ENCODE peak calls at places on chromosome 12, in ten cellular contexts. U is tibial artery; O is NCI-H1105 treated with DMSO at 0.1 percent for 48 hours; H is GM04503; B is GM12892; V is A172; E is HCEC 1CT; G is sciatic nerve; F is ureter; M is activated CD4-positive, alpha-beta T cell treated with anti-CD3 and anti-CD28 coated beads for 1 hour. A is an unnamed sample.

GRCh38 chr12:6158263-6158662 is 33.8 kb upstream of the VWF start:
- DNase-seq in U (no peak), O (no peak), H (no peak), B (no peak), V (no peak), E (no peak), G (no peak), F (no peak), M (no peak), A (no peak)

GRCh38 chr12:68612245-68612644 is 1.5 kb downstream of the RAP1B start:
- DNase-seq in U (no peak), O (no peak), H (no peak), B (no peak), V (peak), E (peak), G (no peak), F (no peak), M (no peak), A (no peak)

GRCh38 chr12:96786808-96787207 is 120.2 kb upstream of the NEDD1 start:
- DNase-seq in U (no peak), O (no peak), H (no peak), B (no peak), V (no peak), E (no peak), G (no peak), F (no peak), M (no peak), A (no peak)

GRCh38 chr12:64218597-64218996 is 3.5 kb downstream of the KICS2 start:
- DNase-seq in U (no peak), O (no peak), H (no peak), B (no peak), V (no peak), E (no peak), G (no peak), F (no peak), M (no peak), A (no peak)

GRCh38 chr12:52061470-52062166 is 8.2 kb upstream of the ATG101 start:
- DNase-seq in U (no peak), O (no peak), H (no peak), B (no peak), V (no peak), E (no peak), G (peak), F (no peak), M (peak), A (no peak)

GRCh38 chr12:106030210-106031175 is 108.3 kb downstream of the NUAK1 start:
- DNase-seq in U (no peak), O (no peak), H (peak), B (no peak), V (peak), E (peak), G (no peak), F (no peak), M (no peak), A (no peak)

GRCh38 chr12:76633415-76633814 is 73.8 kb upstream of the OSBPL8 start:
- DNase-seq in U (no peak), O (no peak), H (no peak), B (no peak), V (no peak), E (no peak), G (no peak), F (no peak), M (no peak), A (no peak)

GRCh38 chr12:118404876-118405521 is 28.6 kb downstream of the SUDS3 start:
- DNase-seq in U (no peak), O (peak), H (peak), B (no peak), V (peak), E (peak), G (peak), F (peak), M (peak), A (no peak)

GRCh38 chr12:6235499-6235898 is 35.3 kb downstream of the CD9 start:
- DNase-seq in U (no peak), O (peak), H (no peak), B (no peak), V (no peak), E (no peak), G (peak), F (peak), M (no peak), A (no peak)

GRCh38 chr12:107748472-107748871 is 12.5 kb downstream of the PRDM4 start:
- DNase-seq in U (no peak), O (no peak), H (peak), B (no peak), V (peak), E (peak), G (no peak), F (no peak), M (no peak), A (no peak)

GRCh38 chr12:1773937-1774655 is 46.3 kb upstream of the LRTM2 start:
- DNase-seq in U (no peak), O (no peak), H (no peak), B (no peak), V (no peak), E (no peak), G (no peak), F (no peak), M (no peak), A (no peak)

GRCh38 chr12:116391501-116391900 is 114.0 kb upstream of the MED13L start:
- DNase-seq in U (no peak), O (no peak), H (no peak), B (no peak), V (no peak), E (no peak), G (no peak), F (no peak), M (no peak), A (no peak)

GRCh38 chr12:66182956-66183355 is 6.1 kb upstream of the IRAK3 start:
- DNase-seq in U (no peak), O (no peak), H (no peak), B (no peak), V (no peak), E (no peak), G (no peak), F (no peak), M (no peak), A (no peak)

GRCh38 chr12:24425601-24425970 is 476.1 kb upstream of the SOX5 start:
- DNase-seq in U (no peak), O (no peak), H (no peak), B (no peak), V (no peak), E (peak), G (no peak), F (no peak), M (no peak), A (no peak)

GRCh38 chr12:10320643-10321042 is 13.0 kb downstream of the KLRD1 start:
- DNase-seq in U (no peak), O (no peak), H (no peak), B (no peak), V (no peak), E (no peak), G (no peak), F (no peak), M (no peak), A (no peak)

GRCh38 chr12:30725739-30726138 is 29.0 kb downstream of the CAPRIN2 start:
- DNase-seq in U (no peak), O (no peak), H (peak), B (no peak), V (peak), E (peak), G (no peak), F (no peak), M (no peak), A (no peak)

GRCh38 chr12:59823535-59823934 is 227.7 kb downstream of the SLC16A7 start:
- DNase-seq in U (no peak), O (no peak), H (no peak), B (no peak), V (peak), E (peak), G (no peak), F (no peak), M (no peak), A (no peak)

GRCh38 chr12:52125499-52125900 is 46.0 kb downstream of the SMIM41 start:
- DNase-seq in U (peak), O (peak), H (no peak), B (no peak), V (no peak), E (no peak), G (no peak), F (peak), M (no peak), A (no peak)

GRCh38 chr12:5630101-5630500 is 198.2 kb downstream of the NTF3 start:
- DNase-seq in U (no peak), O (no peak), H (no peak), B (no peak), V (no peak), E (no peak), G (no peak), F (no peak), M (no peak), A (no peak)

GRCh38 chr12:5433081-5433839 is 1.4 kb downstream of the NTF3 start:
- DNase-seq in U (peak), O (peak), H (no peak), B (no peak), V (no peak), E (no peak), G (no peak), F (no peak), M (no peak), A (no peak)

GRCh38 chr12:107349008-107349747 is 255.8 kb upstream of the CRY1 start:
- DNase-seq in U (no peak), O (peak), H (peak), B (no peak), V (peak), E (no peak), G (no peak), F (no peak), M (no peak), A (no peak)

GRCh38 chr12:111406474-111407370 is 999 bp downstream of the SH2B3 start:
- DNase-seq in U (peak), O (no peak), H (no peak), B (no peak), V (no peak), E (no peak), G (peak), F (no peak), M (no peak), A (no peak)

GRCh38 chr12:116962783-116963356 is 52.1 kb downstream of the FBXW8 start:
- DNase-seq in U (no peak), O (no peak), H (no peak), B (no peak), V (no peak), E (no peak), G (no peak), F (no peak), M (no peak), A (no peak)

GRCh38 chr12:1590083-1590979 is 4.0 kb downstream of the FBXL14 start:
- DNase-seq in U (no peak), O (no peak), H (peak), B (no peak), V (no peak), E (peak), G (no peak), F (no peak), M (no peak), A (no peak)

GRCh38 chr12:95463019-95463418 is 10.9 kb upstream of the METAP2 start:
- DNase-seq in U (no peak), O (no peak), H (no peak), B (no peak), V (no peak), E (no peak), G (no peak), F (no peak), M (no peak), A (no peak)

GRCh38 chr12:69653703-69654102 is 43.0 kb upstream of the LRRC10 start:
- DNase-seq in U (no peak), O (no peak), H (no peak), B (no peak), V (no peak), E (peak), G (no peak), F (no peak), M (no peak), A (no peak)

GRCh38 chr12:108633534-108634224 is at the start of gene SELPLG:
- DNase-seq in U (peak), O (no peak), H (no peak), B (peak), V (no peak), E (no peak), G (peak), F (peak), M (peak), A (peak)

GRCh38 chr12:48903363-48903981 is 21.8 kb downstream of the FKBP11 start:
- DNase-seq in U (no peak), O (no peak), H (no peak), B (no peak), V (no peak), E (no peak), G (no peak), F (no peak), M (no peak), A (no peak)

GRCh38 chr12:45994736-45995135 is 4.4 kb upstream of the SCAF11 start:
- DNase-seq in U (no peak), O (no peak), H (no peak), B (no peak), V (no peak), E (no peak), G (no peak), F (no peak), M (no peak), A (no peak)

GRCh38 chr12:120109570-120110267 is 6.8 kb downstream of the RAB35 start:
- DNase-seq in U (no peak), O (no peak), H (no peak), B (no peak), V (no peak), E (no peak), G (no peak), F (no peak), M (no peak), A (no peak)

GRCh38 chr12:92257261-92257660 is 111.6 kb upstream of the BTG1 start:
- DNase-seq in U (no peak), O (no peak), H (no peak), B (no peak), V (no peak), E (no peak), G (no peak), F (no peak), M (no peak), A (no peak)

GRCh38 chr12:109762071-109762672 is 48.5 kb downstream of the FAM222A start:
- DNase-seq in U (peak), O (no peak), H (no peak), B (no peak), V (no peak), E (no peak), G (peak), F (no peak), M (no peak), A (peak)

GRCh38 chr12:8078916-8079315 is 3.2 kb upstream of the NECAP1 start:
- DNase-seq in U (no peak), O (no peak), H (no peak), B (no peak), V (no peak), E (no peak), G (no peak), F (no peak), M (no peak), A (no peak)

GRCh38 chr12:82082476-82082875 is 275.7 kb downstream of the CCDC59 start:
- DNase-seq in U (no peak), O (no peak), H (no peak), B (no peak), V (no peak), E (no peak), G (no peak), F (no peak), M (no peak), A (no peak)

GRCh38 chr12:18165422-18165871 is 75.5 kb upstream of the RERGL start:
- DNase-seq in U (no peak), O (peak), H (no peak), B (no peak), V (peak), E (peak), G (no peak), F (no peak), M (no peak), A (no peak)

GRCh38 chr12:15966426-15966825 is 55.3 kb downstream of the DERA start:
- DNase-seq in U (no peak), O (no peak), H (peak), B (no peak), V (no peak), E (peak), G (no peak), F (no peak), M (no peak), A (no peak)

A was measured in suprapubic skin.